ENCODE peak calls at places on chromosomes 2 and 18, in seven cellular contexts. U, X, B, Q, N, D and S are unnamed samples. For H3K27me3, the result is how much of the 10 kb centered on the place peaks cover.

GRCh38 chr2:44110444-44110843 is 58.2 kb upstream of the PPM1B start:
- DNase-seq in Q (no peak), U (no peak), N (no peak), D (no peak), X (no peak), B (no peak), S (no peak)

GRCh38 chr2:68737717-68738116 is 3.1 kb downstream of the ARHGAP25 start:
- DNase-seq in X (peak), N (peak), B (peak), D (no peak), Q (no peak), U (no peak), S (no peak)

GRCh38 chr2:118791511-118791910 is 55.9 kb downstream of the EN1 start:
- DNase-seq in N (no peak), D (no peak), B (no peak), Q (no peak), U (no peak), X (no peak), S (no peak)

GRCh38 chr2:108612514-108613183 is 78.4 kb downstream of the LIMS1 start:
- DNase-seq in U (no peak), D (no peak), X (peak), N (no peak), B (no peak), Q (no peak), S (no peak)

GRCh38 chr2:229905601-229906000 is 16.2 kb downstream of the TRIP12 start:
- DNase-seq in N (no peak), Q (no peak), U (no peak), X (no peak), B (no peak), D (no peak), S (no peak)

GRCh38 chr2:239143858-239144712 is 256.7 kb downstream of the HDAC4 start:
- DNase-seq in B (peak), Q (peak), N (no peak), D (no peak), X (no peak), U (no peak), S (peak)

GRCh38 chr2:146579154-146579930 is 1265.5 kb upstream of the ACVR2A start:
- DNase-seq in B (peak), X (no peak), Q (no peak), U (no peak), N (no peak), D (no peak), S (peak)

GRCh38 chr2:20456049-20456665 is 9.3 kb downstream of the RHOB start:
- DNase-seq in U (no peak), N (no peak), Q (no peak), X (peak), D (no peak), B (peak), S (no peak)

GRCh38 chr2:206876176-206876575 is 63.1 kb upstream of the CPO start:
- DNase-seq in B (no peak), Q (peak), N (no peak), D (no peak), X (no peak), U (no peak), S (no peak)

GRCh38 chr2:62641410-62641843 is 64.1 kb upstream of the EHBP1 start:
- DNase-seq in X (no peak), D (no peak), U (no peak), B (peak), N (no peak), Q (no peak), S (no peak)

GRCh38 chr2:182372661-182373060 is 54.2 kb downstream of the PDE1A start:
- DNase-seq in U (peak), N (no peak), B (peak), Q (no peak), X (no peak), D (no peak), S (peak)

GRCh38 chr2:158676696-158677095 is 118.4 kb upstream of the DAPL1 start:
- DNase-seq in D (no peak), B (no peak), X (no peak), N (peak), Q (no peak), U (peak), S (no peak)

GRCh38 chr2:109188485-109188868 is 59.5 kb downstream of the SH3RF3 start:
- DNase-seq in B (no peak), N (no peak), U (no peak), X (no peak), D (no peak), Q (peak), S (no peak)

GRCh38 chr18:48667276-48668254 is 128.7 kb downstream of the CTIF start:
- DNase-seq in U (no peak), X (no peak), Q (peak), N (no peak), B (no peak), D (peak), S (no peak)

GRCh38 chr2:38374978-38375377 is 2.1 kb downstream of the ATL2 start:
- DNase-seq in B (peak), Q (no peak), N (no peak), D (no peak), X (no peak), U (no peak), S (no peak)

GRCh38 chr2:149561309-149561926 is 26.2 kb downstream of the MMADHC start:
- DNase-seq in Q (peak), U (no peak), X (no peak), D (no peak), N (no peak), B (peak), S (no peak)

GRCh38 chr2:193749485-193749884 is 1554.8 kb upstream of the TMEFF2 start:
- DNase-seq in B (no peak), U (no peak), D (no peak), N (no peak), Q (no peak), X (no peak), S (no peak)

GRCh38 chr2:65823511-65823910 is 391.1 kb upstream of the SPRED2 start:
- DNase-seq in Q (no peak), U (no peak), X (no peak), N (peak), D (no peak), B (no peak), S (no peak)

GRCh38 chr2:42504364-42505230 is 10.8 kb upstream of the KCNG3 start:
- DNase-seq in D (no peak), U (no peak), B (no peak), N (no peak), Q (no peak), X (no peak), S (no peak)

GRCh38 chr2:198116652-198117175 is 312.3 kb downstream of the PLCL1 start:
- DNase-seq in D (no peak), N (no peak), Q (no peak), B (peak), X (no peak), U (no peak), S (no peak)

GRCh38 chr2:226969412-226969811 is 133.6 kb downstream of the RHBDD1 start:
- DNase-seq in N (no peak), Q (no peak), D (no peak), B (no peak), U (no peak), X (no peak), S (no peak)

GRCh38 chr2:164252568-164253287 is 368.6 kb downstream of the GRB14 start:
- DNase-seq in X (no peak), B (no peak), D (no peak), N (no peak), U (no peak), Q (no peak), S (no peak)

GRCh38 chr2:65397122-65397521 is 35.3 kb downstream of the SPRED2 start:
- DNase-seq in D (no peak), X (no peak), B (peak), N (no peak), Q (no peak), U (no peak), S (no peak)

GRCh38 chr2:23700627-23701026 is 226.3 kb downstream of the ATAD2B start:
- DNase-seq in B (no peak), D (no peak), N (no peak), Q (no peak), U (no peak), X (no peak), S (no peak)

GRCh38 chr18:63146185-63146584 is 173.4 kb downstream of the BCL2 start:
- DNase-seq in X (no peak), U (no peak), N (no peak), D (no peak), B (no peak), Q (no peak), S (no peak)
- H3K4me3 ChIP-seq in X (no peak), U (peak), N (peak), D (no peak), B (no peak), Q (no peak), S (no peak)

GRCh38 chr18:63315879-63316278 is 3.7 kb downstream of the BCL2 start:
- DNase-seq in X (no peak), Q (no peak), U (no peak), B (no peak), N (no peak), D (no peak), S (no peak)
- H3K27me3 ChIP-seq in X (under half), Q (under half), U (under half), B (under half), N (under half), D (under half), S (under half)

GRCh38 chr2:46350030-46350699 is 53.0 kb downstream of the EPAS1 start:
- DNase-seq in B (no peak), N (no peak), Q (no peak), X (no peak), D (no peak), U (peak), S (no peak)

GRCh38 chr2:46355756-46356155 is 58.5 kb downstream of the EPAS1 start:
- DNase-seq in N (no peak), D (no peak), Q (no peak), U (no peak), X (no peak), B (no peak), S (no peak)

GRCh38 chr2:46353509-46353908 is 56.3 kb downstream of the EPAS1 start:
- DNase-seq in D (no peak), B (no peak), N (no peak), Q (no peak), U (no peak), X (no peak), S (no peak)

GRCh38 chr2:46351388-46352141 is 54.4 kb downstream of the EPAS1 start:
- DNase-seq in Q (peak), X (peak), N (no peak), D (no peak), U (peak), B (no peak), S (no peak)

DNA sequence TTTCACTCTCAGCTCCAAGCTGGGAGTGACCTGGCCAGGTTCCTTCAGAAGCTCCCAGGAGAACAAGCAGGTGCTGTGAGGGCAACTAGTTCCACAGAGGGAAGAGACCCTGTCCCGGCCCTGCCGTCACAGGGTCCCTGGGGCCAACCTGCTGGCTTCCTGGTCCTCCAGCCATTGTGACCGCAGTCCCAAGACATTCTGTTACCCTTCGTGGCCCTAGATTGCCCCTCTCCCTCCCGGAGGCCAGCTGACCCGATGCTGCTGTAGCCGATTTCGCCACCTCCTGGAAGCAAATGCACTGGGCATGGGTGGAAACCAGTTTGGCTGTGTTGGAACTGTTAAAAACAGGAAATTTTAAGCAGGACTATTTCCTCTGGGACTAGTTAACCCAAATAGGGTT is 55.4 kb downstream of the EPAS1 start:
- DNase-seq in D (no peak), Q (peak), X (no peak), U (peak), B (no peak), N (no peak), S (no peak)
- H3K4me3 ChIP-seq in D (no peak), Q (no peak), X (no peak), U (peak), B (no peak), N (no peak), S (no peak)

DNA sequence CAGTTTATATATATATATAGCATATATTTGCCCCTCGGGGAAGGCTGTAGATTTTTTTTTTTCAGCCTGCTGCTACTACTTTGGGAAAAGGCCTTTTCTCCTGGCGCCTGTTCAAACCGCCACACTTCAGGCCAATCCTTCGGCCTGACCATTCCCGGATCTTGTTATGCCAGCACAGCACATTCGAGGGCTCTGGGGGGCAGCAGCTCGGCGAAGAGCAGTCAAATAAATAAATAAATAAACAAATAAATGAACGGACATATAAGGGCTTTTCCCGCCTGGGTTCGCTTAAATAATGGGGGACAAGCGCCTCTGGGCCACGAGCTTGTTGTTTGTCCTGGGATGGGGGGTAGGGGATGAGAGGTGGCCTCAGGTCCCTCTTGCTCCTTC is 10.6 kb downstream of the HOXD8 start:
- DNase-seq in B (no peak), D (no peak), U (no peak), Q (no peak), N (no peak), X (peak), S (no peak)
- H3K27me3 ChIP-seq in B (under half), D (half or more), U (half or more), Q (half or more), N (half or more), X (under half), S (half or more)

DNA sequence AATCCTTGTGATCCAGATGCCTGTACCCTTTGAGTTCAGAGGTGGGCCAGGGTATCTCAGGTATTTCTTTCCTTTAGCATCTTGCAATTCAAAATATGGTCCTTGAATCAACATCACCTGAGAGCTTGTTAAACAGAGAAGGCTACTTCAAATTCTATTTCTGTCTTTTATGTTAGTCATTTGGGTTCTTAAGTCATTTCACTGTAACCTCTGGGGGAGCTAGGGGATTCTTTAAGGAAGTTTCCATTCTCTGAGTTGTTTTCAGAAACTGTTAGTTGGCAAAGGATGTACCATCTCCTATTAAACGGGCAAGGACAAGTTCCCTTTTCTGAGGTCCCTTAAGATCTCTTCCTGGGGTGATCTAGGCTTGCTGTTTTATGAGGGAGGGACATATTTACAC is 16.6 kb downstream of the CFLAR start:
- DNase-seq in X (no peak), Q (no peak), U (no peak), N (no peak), B (no peak), D (no peak), S (no peak)
- H3K4me3 ChIP-seq in X (no peak), Q (no peak), U (no peak), N (no peak), B (no peak), D (no peak), S (no peak)

DNA sequence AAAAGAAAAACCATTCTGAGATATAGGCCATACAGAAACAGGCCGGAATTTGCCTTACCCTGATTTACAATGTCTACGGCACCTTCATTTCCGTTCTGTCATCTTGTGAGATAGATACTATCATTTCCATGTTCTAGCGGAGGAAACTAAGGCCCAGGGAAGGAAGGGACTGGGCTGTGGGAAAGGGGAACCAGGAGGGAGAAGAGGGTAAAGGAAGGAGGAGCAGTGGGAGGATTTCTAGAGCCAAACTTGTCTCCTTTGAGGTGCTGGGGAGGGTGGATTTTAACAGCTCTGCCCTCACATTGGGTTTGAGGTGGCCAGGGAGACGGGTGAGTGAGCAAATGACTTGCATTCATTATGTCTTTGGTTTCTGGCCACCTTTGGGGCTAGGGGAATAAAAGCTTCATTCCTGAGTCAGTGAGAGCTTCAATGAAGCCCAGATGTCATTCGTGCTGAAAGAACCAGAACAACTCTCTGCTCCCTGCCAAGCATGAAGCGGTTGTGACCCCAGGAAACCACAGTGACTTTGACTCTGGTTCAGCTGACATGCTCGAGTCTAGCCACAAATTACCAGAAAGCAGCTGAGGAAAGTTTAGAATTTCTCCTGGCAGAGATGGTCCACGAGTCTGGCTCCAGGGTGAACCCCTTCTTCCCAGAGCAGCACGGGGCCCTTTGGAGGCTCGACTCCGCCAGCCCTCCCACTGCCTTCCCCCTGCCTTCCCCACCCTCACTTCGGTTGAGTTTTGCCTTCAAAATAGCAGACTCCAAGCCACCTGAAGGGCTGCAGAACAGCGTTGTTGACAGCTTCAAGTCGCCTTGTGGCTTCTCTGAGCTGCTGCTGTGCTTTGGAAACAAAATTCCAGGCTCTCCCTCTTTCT is 3.8 kb downstream of the ACTG2 start:
- DNase-seq in B (peak), Q (peak), U (peak), N (no peak), D (no peak), X (peak), S (no peak)
- H3K27me3 ChIP-seq in B (half or more), Q (under half), U (under half), N (under half), D (under half), X (under half), S (under half)